ENCODE peak calls at places on chromosome X, in nine cellular contexts. One of them, this sample, is unnamed.

GRCh38 chrX:97846718-97847237 is 963.1 kb downstream of the RPA4 start:
- DNase-seq in dermis blood vessel endothelial cell: no peak
- DNase-seq in small intestine: no peak
- DNase-seq in GM12892: no peak
- DNase-seq in stomach: no peak
- DNase-seq in Right ventricle myocardium inferior: no peak
- DNase-seq in C1 segment of cervical spinal cord: no peak
- DNase-seq in activated CD4-positive, alpha-beta T cell treated with anti-CD3 and anti-CD28 coated beads, Interleukin-2, amount 10 ng/mL, durations not matched to agents 7 days and 5 days: no peak
- DNase-seq in T-helper 22 cell: no peak
- DNase-seq in this sample: no peak

GRCh38 chrX:53374923-53375322 is 47.5 kb downstream of the SMC1A start:
- DNase-seq in dermis blood vessel endothelial cell: no peak
- DNase-seq in small intestine: no peak
- DNase-seq in stomach: no peak
- DNase-seq in C1 segment of cervical spinal cord: no peak
- DNase-seq in T-helper 22 cell: no peak
- DNase-seq in activated CD4-positive, alpha-beta T cell treated with anti-CD3 and anti-CD28 coated beads, Interleukin-2, amount 10 ng/mL, durations not matched to agents 7 days and 5 days: no peak
- DNase-seq in Right ventricle myocardium inferior: no peak
- DNase-seq in GM12892: no peak
- DNase-seq in this sample: no peak

GRCh38 chrX:39675619-39676018 is 422.1 kb downstream of the BCOR start:
- DNase-seq in T-helper 22 cell: no peak
- DNase-seq in C1 segment of cervical spinal cord: no peak
- DNase-seq in stomach: no peak
- DNase-seq in GM12892: no peak
- DNase-seq in Right ventricle myocardium inferior: peak; percentile 80
- DNase-seq in activated CD4-positive, alpha-beta T cell treated with anti-CD3 and anti-CD28 coated beads, Interleukin-2, amount 10 ng/mL, durations not matched to agents 7 days and 5 days: no peak
- DNase-seq in small intestine: no peak
- DNase-seq in dermis blood vessel endothelial cell: no peak
- DNase-seq in this sample: no peak

GRCh38 chrX:136030357-136031225 is 45.4 kb downstream of the SLC9A6 start:
- DNase-seq in Right ventricle myocardium inferior: peak; percentile 53
- DNase-seq in GM12892: no peak
- DNase-seq in C1 segment of cervical spinal cord: peak; percentile 5
- DNase-seq in small intestine: peak; percentile 2
- DNase-seq in dermis blood vessel endothelial cell: peak; percentile 89
- DNase-seq in activated CD4-positive, alpha-beta T cell treated with anti-CD3 and anti-CD28 coated beads, Interleukin-2, amount 10 ng/mL, durations not matched to agents 7 days and 5 days: no peak
- DNase-seq in T-helper 22 cell: no peak
- DNase-seq in stomach: no peak
- DNase-seq in this sample: no peak

GRCh38 chrX:14354541-14354940 is 174.8 kb upstream of the GLRA2 start:
- DNase-seq in Right ventricle myocardium inferior: no peak
- DNase-seq in stomach: no peak
- DNase-seq in C1 segment of cervical spinal cord: no peak
- DNase-seq in activated CD4-positive, alpha-beta T cell treated with anti-CD3 and anti-CD28 coated beads, Interleukin-2, amount 10 ng/mL, durations not matched to agents 7 days and 5 days: no peak
- DNase-seq in dermis blood vessel endothelial cell: no peak
- DNase-seq in GM12892: no peak
- DNase-seq in T-helper 22 cell: no peak
- DNase-seq in small intestine: no peak
- DNase-seq in this sample: no peak

GRCh38 chrX:120671963-120672362 is 42.1 kb upstream of the C1GALT1C1 start:
- DNase-seq in dermis blood vessel endothelial cell: peak; percentile 19
- DNase-seq in activated CD4-positive, alpha-beta T cell treated with anti-CD3 and anti-CD28 coated beads, Interleukin-2, amount 10 ng/mL, durations not matched to agents 7 days and 5 days: no peak
- DNase-seq in Right ventricle myocardium inferior: no peak
- DNase-seq in stomach: no peak
- DNase-seq in GM12892: no peak
- DNase-seq in C1 segment of cervical spinal cord: no peak
- DNase-seq in T-helper 22 cell: no peak
- DNase-seq in small intestine: no peak
- DNase-seq in this sample: no peak

GRCh38 chrX:66142351-66142750 is 21.7 kb upstream of the HEPH start:
- DNase-seq in activated CD4-positive, alpha-beta T cell treated with anti-CD3 and anti-CD28 coated beads, Interleukin-2, amount 10 ng/mL, durations not matched to agents 7 days and 5 days: no peak
- DNase-seq in GM12892: no peak
- DNase-seq in Right ventricle myocardium inferior: no peak
- DNase-seq in stomach: no peak
- DNase-seq in dermis blood vessel endothelial cell: no peak
- DNase-seq in small intestine: no peak
- DNase-seq in C1 segment of cervical spinal cord: no peak
- DNase-seq in T-helper 22 cell: no peak
- DNase-seq in this sample: no peak

GRCh38 chrX:35711281-35711680 is 86.9 kb upstream of the MAGEB16 start:
- DNase-seq in Right ventricle myocardium inferior: no peak
- DNase-seq in small intestine: no peak
- DNase-seq in dermis blood vessel endothelial cell: no peak
- DNase-seq in activated CD4-positive, alpha-beta T cell treated with anti-CD3 and anti-CD28 coated beads, Interleukin-2, amount 10 ng/mL, durations not matched to agents 7 days and 5 days: no peak
- DNase-seq in T-helper 22 cell: no peak
- DNase-seq in GM12892: no peak
- DNase-seq in C1 segment of cervical spinal cord: no peak
- DNase-seq in stomach: no peak
- DNase-seq in this sample: no peak

GRCh38 chrX:115968436-115969252 is 201.9 kb upstream of the AGTR2 start:
- DNase-seq in GM12892: no peak
- DNase-seq in stomach: no peak
- DNase-seq in T-helper 22 cell: no peak
- DNase-seq in Right ventricle myocardium inferior: peak; percentile 77
- DNase-seq in C1 segment of cervical spinal cord: peak; percentile 24
- DNase-seq in small intestine: peak; percentile 51
- DNase-seq in activated CD4-positive, alpha-beta T cell treated with anti-CD3 and anti-CD28 coated beads, Interleukin-2, amount 10 ng/mL, durations not matched to agents 7 days and 5 days: no peak
- DNase-seq in dermis blood vessel endothelial cell: no peak
- DNase-seq in this sample: peak; percentile 29

GRCh38 chrX:47623540-47624027 is 3.9 kb upstream of the SYN1 start:
- DNase-seq in dermis blood vessel endothelial cell: peak; percentile 76
- DNase-seq in small intestine: peak; percentile 11
- DNase-seq in stomach: no peak
- DNase-seq in activated CD4-positive, alpha-beta T cell treated with anti-CD3 and anti-CD28 coated beads, Interleukin-2, amount 10 ng/mL, durations not matched to agents 7 days and 5 days: peak; percentile 34
- DNase-seq in T-helper 22 cell: no peak
- DNase-seq in Right ventricle myocardium inferior: peak; percentile 69
- DNase-seq in C1 segment of cervical spinal cord: peak; percentile 23
- DNase-seq in GM12892: no peak
- DNase-seq in this sample: peak; percentile 78

GRCh38 chrX:54484666-54485065 is 11.4 kb downstream of the FGD1 start:
- DNase-seq in small intestine: no peak
- DNase-seq in activated CD4-positive, alpha-beta T cell treated with anti-CD3 and anti-CD28 coated beads, Interleukin-2, amount 10 ng/mL, durations not matched to agents 7 days and 5 days: no peak
- DNase-seq in Right ventricle myocardium inferior: no peak
- DNase-seq in GM12892: no peak
- DNase-seq in C1 segment of cervical spinal cord: no peak
- DNase-seq in stomach: no peak
- DNase-seq in dermis blood vessel endothelial cell: no peak
- DNase-seq in T-helper 22 cell: no peak
- DNase-seq in this sample: no peak

GRCh38 chrX:150314186-150314585 is 48.9 kb upstream of the MAMLD1 start:
- DNase-seq in Right ventricle myocardium inferior: no peak
- DNase-seq in stomach: no peak
- DNase-seq in T-helper 22 cell: no peak
- DNase-seq in small intestine: no peak
- DNase-seq in dermis blood vessel endothelial cell: no peak
- DNase-seq in C1 segment of cervical spinal cord: no peak
- DNase-seq in activated CD4-positive, alpha-beta T cell treated with anti-CD3 and anti-CD28 coated beads, Interleukin-2, amount 10 ng/mL, durations not matched to agents 7 days and 5 days: no peak
- DNase-seq in GM12892: no peak
- DNase-seq in this sample: no peak

GRCh38 chrX:21529771-21530170 is 128.4 kb downstream of the KLHL34 start:
- DNase-seq in C1 segment of cervical spinal cord: no peak
- DNase-seq in Right ventricle myocardium inferior: no peak
- DNase-seq in activated CD4-positive, alpha-beta T cell treated with anti-CD3 and anti-CD28 coated beads, Interleukin-2, amount 10 ng/mL, durations not matched to agents 7 days and 5 days: no peak
- DNase-seq in stomach: no peak
- DNase-seq in T-helper 22 cell: no peak
- DNase-seq in small intestine: no peak
- DNase-seq in dermis blood vessel endothelial cell: peak; percentile 54
- DNase-seq in GM12892: no peak
- DNase-seq in this sample: no peak

GRCh38 chrX:138917781-138918180 is 206.3 kb upstream of the FGF13 start:
- DNase-seq in activated CD4-positive, alpha-beta T cell treated with anti-CD3 and anti-CD28 coated beads, Interleukin-2, amount 10 ng/mL, durations not matched to agents 7 days and 5 days: no peak
- DNase-seq in stomach: no peak
- DNase-seq in C1 segment of cervical spinal cord: no peak
- DNase-seq in small intestine: no peak
- DNase-seq in dermis blood vessel endothelial cell: no peak
- DNase-seq in GM12892: no peak
- DNase-seq in Right ventricle myocardium inferior: no peak
- DNase-seq in T-helper 22 cell: no peak
- DNase-seq in this sample: no peak

GRCh38 chrX:97529801-97530200 is 646.1 kb downstream of the RPA4 start:
- DNase-seq in GM12892: no peak
- DNase-seq in C1 segment of cervical spinal cord: no peak
- DNase-seq in stomach: no peak
- DNase-seq in dermis blood vessel endothelial cell: peak; percentile 90
- DNase-seq in small intestine: no peak
- DNase-seq in T-helper 22 cell: no peak
- DNase-seq in activated CD4-positive, alpha-beta T cell treated with anti-CD3 and anti-CD28 coated beads, Interleukin-2, amount 10 ng/mL, durations not matched to agents 7 days and 5 days: no peak
- DNase-seq in Right ventricle myocardium inferior: no peak
- DNase-seq in this sample: no peak

GRCh38 chrX:139691843-139692505 is 16.0 kb downstream of the MCF2 start:
- DNase-seq in dermis blood vessel endothelial cell: no peak
- DNase-seq in C1 segment of cervical spinal cord: no peak
- DNase-seq in Right ventricle myocardium inferior: no peak
- DNase-seq in T-helper 22 cell: no peak
- DNase-seq in activated CD4-positive, alpha-beta T cell treated with anti-CD3 and anti-CD28 coated beads, Interleukin-2, amount 10 ng/mL, durations not matched to agents 7 days and 5 days: no peak
- DNase-seq in GM12892: no peak
- DNase-seq in stomach: no peak
- DNase-seq in small intestine: no peak
- DNase-seq in this sample: no peak

GRCh38 chrX:40108959-40109287 is 11.2 kb upstream of the BCOR start:
- DNase-seq in C1 segment of cervical spinal cord: peak; percentile 63
- DNase-seq in Right ventricle myocardium inferior: peak; percentile 87
- DNase-seq in T-helper 22 cell: peak; percentile 51
- DNase-seq in dermis blood vessel endothelial cell: peak; percentile 76
- DNase-seq in stomach: peak; percentile 82
- DNase-seq in activated CD4-positive, alpha-beta T cell treated with anti-CD3 and anti-CD28 coated beads, Interleukin-2, amount 10 ng/mL, durations not matched to agents 7 days and 5 days: peak; percentile 38
- DNase-seq in GM12892: peak; percentile 46
- DNase-seq in small intestine: peak; percentile 77
- DNase-seq in this sample: no peak